ENCODE peak calls at places on chromosomes 13 and 19, in five cellular contexts. K is upper lobe of left lung, P is SK-N-SH, J is tibial nerve, S is suprapubic skin. E is an unnamed sample.

GRCh38 chr13:112859817-112860190 is 109.2 kb upstream of the MCF2L start:
- DNase-seq in K (peak; percentile 20), P (peak; percentile 84), J (peak; percentile 65), S (no peak), E (no peak)

GRCh38 chr19:23999821-24000610 is 85.3 kb downstream of the ZNF726 start:
- DNase-seq in K (no peak), P (no peak), J (no peak), S (no peak), E (no peak)

GRCh38 chr13:28744091-28744536 is 25.3 kb upstream of the SLC46A3 start:
- DNase-seq in K (peak; percentile 44), P (no peak), J (peak; percentile 19), S (no peak), E (no peak)

GRCh38 chr19:15551183-15552004 is 43.1 kb downstream of the CYP4F22 start:
- DNase-seq in K (peak; percentile 31), P (peak; percentile 78), J (no peak), S (no peak), E (peak; percentile 40)

GRCh38 chr19:41325947-41326706 is 16.2 kb downstream of the CCDC97 start:
- DNase-seq in K (no peak), P (peak; percentile 81), J (no peak), S (no peak), E (no peak)

GRCh38 chr19:15368051-15368632 is 11.4 kb downstream of the AKAP8 start:
- DNase-seq in K (no peak), P (no peak), J (no peak), S (no peak), E (no peak)

GRCh38 chr19:54448037-54448773 is 794 bp upstream of the LENG8 start:
- DNase-seq in K (no peak), P (peak; percentile 74), J (peak; percentile 57), S (peak; percentile 85), E (no peak)

GRCh38 chr13:109743706-109744453 is 42.5 kb downstream of the IRS2 start:
- DNase-seq in K (no peak), P (peak; percentile 79), J (no peak), S (no peak), E (no peak)

GRCh38 chr19:56321981-56322558 is 7.4 kb upstream of the ZSCAN5A start:
- DNase-seq in K (peak; percentile 39), P (no peak), J (no peak), S (no peak), E (no peak)

GRCh38 chr19:2636897-2637683 is 65.4 kb downstream of the GNG7 start:
- DNase-seq in K (peak; percentile 73), P (peak; percentile 94), J (peak; percentile 57), S (no peak), E (peak; percentile 72)

GRCh38 chr19:3142292-3142670 is 6.4 kb downstream of the GNA15 start:
- DNase-seq in K (no peak), P (no peak), J (no peak), S (peak; percentile 76), E (no peak)

GRCh38 chr13:92896842-92897241 is 329.8 kb upstream of the GPC6 start:
- DNase-seq in K (no peak), P (peak; percentile 2), J (no peak), S (no peak), E (no peak)

GRCh38 chr19:32203161-32203560 is 142.2 kb upstream of the ZNF507 start:
- DNase-seq in K (no peak), P (no peak), J (no peak), S (no peak), E (no peak)

GRCh38 chr13:87234981-87235380 is 436.2 kb upstream of the SLITRK5 start:
- DNase-seq in K (no peak), P (no peak), J (no peak), S (no peak), E (no peak)

GRCh38 chr19:44260695-44261446 is 1.2 kb downstream of the ZNF233 start:
- DNase-seq in K (no peak), P (no peak), J (no peak), S (no peak), E (no peak)

GRCh38 chr19:43957891-43958290 is 6.9 kb downstream of the ZNF221 start:
- DNase-seq in K (no peak), P (no peak), J (no peak), S (no peak), E (no peak)

GRCh38 chr13:40490086-40490723 is 176.2 kb downstream of the FOXO1 start:
- DNase-seq in K (no peak), P (no peak), J (no peak), S (no peak), E (peak; percentile 33)

GRCh38 chr13:98963917-98964316 is 13.9 kb downstream of the DOCK9 start:
- DNase-seq in K (no peak), P (no peak), J (no peak), S (no peak), E (peak; percentile 39)

GRCh38 chr13:24834902-24835510 is 71.0 kb downstream of the RNF17 start:
- DNase-seq in K (no peak), P (no peak), J (no peak), S (no peak), E (no peak)

GRCh38 chr13:88739192-88739591 is 1068.0 kb downstream of the SLITRK5 start:
- DNase-seq in K (no peak), P (no peak), J (no peak), S (no peak), E (no peak)

GRCh38 chr13:41222259-41222852 is 28.0 kb upstream of the KBTBD7 start:
- DNase-seq in K (peak; percentile 25), P (peak; percentile 62), J (peak; percentile 77), S (no peak), E (peak; percentile 51)

GRCh38 chr13:26601669-26602068 is 44.2 kb downstream of the WASF3 start:
- DNase-seq in K (no peak), P (peak; percentile 53), J (no peak), S (no peak), E (no peak)

GRCh38 chr19:8240274-8241229 is 31.4 kb downstream of the CERS4 start:
- DNase-seq in K (peak; percentile 95), P (peak; percentile 93), J (peak; percentile 75), S (peak; percentile 85), E (peak; percentile 94)

GRCh38 chr13:47955836-47956235 is 45.2 kb downstream of the SUCLA2 start:
- DNase-seq in K (no peak), P (no peak), J (no peak), S (no peak), E (no peak)

GRCh38 chr13:33775339-33776108 is 42.4 kb upstream of the RFC3 start:
- DNase-seq in K (no peak), P (no peak), J (no peak), S (no peak), E (no peak)

GRCh38 chr19:33299061-33299665 is 3.2 kb downstream of the CEBPA start:
- DNase-seq in K (no peak), P (peak; percentile 15), J (no peak), S (peak; percentile 60), E (no peak)

GRCh38 chr19:33300016-33300981 is 2.0 kb downstream of the CEBPA start:
- DNase-seq in K (no peak), P (peak; percentile 32), J (no peak), S (peak; percentile 70), E (peak; percentile 32)

GRCh38 chr19:33296473-33297060 is 5.8 kb downstream of the CEBPA start:
- DNase-seq in K (peak; percentile 8), P (peak; percentile 65), J (no peak), S (peak; percentile 58), E (no peak)

GRCh38 chr19:33297401-33298145 is 4.8 kb downstream of the CEBPA start:
- DNase-seq in K (peak; percentile 21), P (peak; percentile 21), J (no peak), S (peak; percentile 66), E (no peak)

GRCh38 chr19:33298146-33298911 is 4.0 kb downstream of the CEBPA start:
- DNase-seq in K (peak; percentile 74), P (peak; percentile 41), J (no peak), S (peak; percentile 71), E (peak; percentile 39)
- TF ChIP-seq EP300 in K (no peak), P (no peak), J (no peak), S (no peak), E (no peak)

GRCh38 chr13:71870036-71870435 is 3.0 kb upstream of the DACH1 start:
- DNase-seq in K (no peak), P (no peak), J (no peak), S (no peak), E (no peak)
- TF ChIP-seq CTCF in K (no peak), P (no peak), J (no peak), S (no peak), E (no peak)

GRCh38 chr19:50721441-50722137 is 1.6 kb upstream of the CLEC11A start:
- DNase-seq in K (no peak), P (no peak), J (no peak), S (no peak), E (no peak)
- H3K27ac ChIP-seq in K (no peak overlapping the region), P (no peak overlapping the region), J (no peak overlapping the region), S (no peak overlapping the region), E (no peak overlapping the region)

DNA sequence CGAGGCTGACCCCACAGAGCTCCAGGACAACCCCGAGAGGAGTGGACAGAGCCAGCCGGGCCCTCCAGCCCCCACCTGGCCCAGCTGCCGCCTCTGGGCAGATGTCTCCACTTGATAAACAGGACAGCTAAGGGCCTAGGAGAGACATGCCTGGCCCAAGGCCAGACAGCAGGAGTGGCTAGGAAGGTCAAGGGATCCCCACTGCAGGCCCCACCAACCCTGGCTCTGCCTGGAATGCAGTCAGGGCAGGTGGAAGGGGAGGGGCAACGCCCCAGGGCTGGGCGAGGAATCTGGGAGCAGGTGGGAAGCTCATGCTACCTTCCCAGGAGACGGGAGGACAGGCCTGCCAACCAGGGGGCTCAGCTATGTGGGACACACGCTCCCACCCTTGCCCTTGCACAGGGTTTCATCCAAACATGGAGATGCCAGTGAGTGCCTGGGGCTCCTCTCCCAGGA is 25.2 kb downstream of the SH3GL1 start:
- DNase-seq in K (peak; percentile 67), P (peak; percentile 64), J (no peak), S (peak; percentile 81), E (peak; percentile 71)
- TF ChIP-seq EP300 in K (no peak), P (peak; percentile 35), J (no peak), S (no peak), E (no peak)

GRCh38 chr13:45441633-45442032 is 23.1 kb upstream of the COG3 start:
- DNase-seq in K (no peak), P (no peak), J (no peak), S (no peak), E (no peak)
- TF ChIP-seq CTCF in K (no peak), P (peak; percentile 41), J (no peak), S (peak; percentile 8), E (no peak)

GRCh38 chr13:44171861-44172260 is 201.8 kb upstream of the SERP2 start:
- DNase-seq in K (no peak), P (no peak), J (no peak), S (no peak), E (no peak)
- H3K27ac ChIP-seq in K (no peak overlapping the region), P (no peak overlapping the region), J (no peak overlapping the region), S (no peak overlapping the region), E (no peak overlapping the region)

DNA sequence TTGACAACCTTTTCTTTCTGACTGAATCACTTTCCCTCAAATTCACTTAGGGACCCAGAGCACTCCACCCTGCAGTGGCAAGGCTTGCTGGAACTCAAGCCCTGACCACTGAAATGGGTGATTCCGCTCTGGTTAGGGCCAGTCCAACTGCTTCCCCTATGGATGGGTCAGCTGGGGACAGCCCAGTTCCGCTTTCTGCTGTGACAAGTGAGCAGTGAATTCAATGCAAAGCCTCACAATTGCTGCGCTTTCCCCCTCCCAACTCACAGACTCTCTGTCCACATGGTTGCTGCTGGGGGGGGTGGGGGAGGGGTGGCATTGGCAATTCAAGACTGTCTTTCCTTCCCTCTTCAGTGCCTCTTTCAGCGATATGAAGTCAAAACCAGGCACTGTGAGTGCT is 18.7 kb downstream of the CD70 start:
- DNase-seq in K (peak; percentile 46), P (no peak), J (peak; percentile 34), S (no peak), E (no peak)
- TF ChIP-seq EP300 in K (no peak), P (no peak), J (no peak), S (no peak), E (no peak)

GRCh38 chr19:10915511-10916091 is 12.8 kb downstream of the YIPF2 start:
- DNase-seq in K (no peak), P (peak; percentile 68), J (peak; percentile 25), S (no peak), E (peak; percentile 38)
- TF ChIP-seq CTCF in K (no peak), P (no peak), J (no peak), S (no peak), E (no peak)